ENCODE peak calls at places on chromosomes 5 and 9, in seven cellular contexts. One of them, this sample, is unnamed.

GRCh38 chr9:100098241-100098886 is 436 bp downstream of the ERP44 start:
- DNase-seq in OCI-LY7: peak
- DNase-seq in mammary epithelial cell: peak
- DNase-seq in body of pancreas: peak
- DNase-seq in GM12865: peak
- DNase-seq in astrocyte of the spinal cord: peak
- DNase-seq in cardiac fibroblast: peak
- DNase-seq in this sample: peak

GRCh38 chr9:114883709-114884108 is 46.7 kb downstream of the TNFSF8 start:
- DNase-seq in cardiac fibroblast: no peak
- DNase-seq in GM12865: no peak
- DNase-seq in body of pancreas: no peak
- DNase-seq in OCI-LY7: peak
- DNase-seq in mammary epithelial cell: peak
- DNase-seq in astrocyte of the spinal cord: no peak
- DNase-seq in this sample: no peak

GRCh38 chr9:38439291-38439915 is 15.1 kb upstream of the IGFBPL1 start:
- DNase-seq in mammary epithelial cell: no peak
- DNase-seq in body of pancreas: no peak
- DNase-seq in OCI-LY7: no peak
- DNase-seq in GM12865: no peak
- DNase-seq in astrocyte of the spinal cord: no peak
- DNase-seq in cardiac fibroblast: no peak
- DNase-seq in this sample: no peak

GRCh38 chr5:156913719-156914370 is 49.2 kb downstream of the TIMD4 start:
- DNase-seq in GM12865: peak
- DNase-seq in cardiac fibroblast: no peak
- DNase-seq in body of pancreas: no peak
- DNase-seq in astrocyte of the spinal cord: no peak
- DNase-seq in mammary epithelial cell: no peak
- DNase-seq in OCI-LY7: peak
- DNase-seq in this sample: no peak

GRCh38 chr9:115121140-115121710 is 3.3 kb upstream of the TNC start:
- DNase-seq in astrocyte of the spinal cord: peak
- DNase-seq in GM12865: no peak
- DNase-seq in OCI-LY7: no peak
- DNase-seq in mammary epithelial cell: peak
- DNase-seq in cardiac fibroblast: no peak
- DNase-seq in body of pancreas: no peak
- DNase-seq in this sample: no peak

GRCh38 chr5:78611161-78611605 is 37.4 kb downstream of the LHFPL2 start:
- DNase-seq in OCI-LY7: no peak
- DNase-seq in GM12865: no peak
- DNase-seq in cardiac fibroblast: no peak
- DNase-seq in astrocyte of the spinal cord: no peak
- DNase-seq in mammary epithelial cell: no peak
- DNase-seq in body of pancreas: no peak
- DNase-seq in this sample: peak

GRCh38 chr9:131333771-131334567 is 44.4 kb downstream of the PLPP7 start:
- DNase-seq in astrocyte of the spinal cord: no peak
- DNase-seq in GM12865: no peak
- DNase-seq in mammary epithelial cell: no peak
- DNase-seq in body of pancreas: no peak
- DNase-seq in OCI-LY7: no peak
- DNase-seq in cardiac fibroblast: no peak
- DNase-seq in this sample: no peak

GRCh38 chr9:128099932-128100491 is 27.5 kb downstream of the PTGES2 start:
- DNase-seq in astrocyte of the spinal cord: no peak
- DNase-seq in GM12865: no peak
- DNase-seq in cardiac fibroblast: peak
- DNase-seq in mammary epithelial cell: no peak
- DNase-seq in body of pancreas: no peak
- DNase-seq in OCI-LY7: no peak
- DNase-seq in this sample: no peak

GRCh38 chr5:95848701-95849100 is 26.2 kb upstream of the GLRX start:
- DNase-seq in astrocyte of the spinal cord: no peak
- DNase-seq in cardiac fibroblast: peak
- DNase-seq in OCI-LY7: no peak
- DNase-seq in GM12865: no peak
- DNase-seq in body of pancreas: no peak
- DNase-seq in mammary epithelial cell: no peak
- DNase-seq in this sample: no peak

GRCh38 chr5:6705088-6705487 is 8.1 kb upstream of the TENT4A start:
- DNase-seq in mammary epithelial cell: no peak
- DNase-seq in body of pancreas: no peak
- DNase-seq in astrocyte of the spinal cord: no peak
- DNase-seq in OCI-LY7: no peak
- DNase-seq in GM12865: peak
- DNase-seq in cardiac fibroblast: no peak
- DNase-seq in this sample: peak

GRCh38 chr5:1761453-1761755 is 38.2 kb downstream of the MRPL36 start:
- DNase-seq in cardiac fibroblast: no peak
- DNase-seq in astrocyte of the spinal cord: no peak
- DNase-seq in OCI-LY7: no peak
- DNase-seq in body of pancreas: peak
- DNase-seq in mammary epithelial cell: no peak
- DNase-seq in GM12865: no peak
- DNase-seq in this sample: peak
- TF ChIP-seq CTCF in cardiac fibroblast: no peak
- TF ChIP-seq CTCF in astrocyte of the spinal cord: no peak
- TF ChIP-seq CTCF in OCI-LY7: no peak
- TF ChIP-seq CTCF in body of pancreas: no peak
- TF ChIP-seq CTCF in mammary epithelial cell: no peak
- TF ChIP-seq CTCF in GM12865: no peak
- TF ChIP-seq CTCF in this sample: no peak

DNA sequence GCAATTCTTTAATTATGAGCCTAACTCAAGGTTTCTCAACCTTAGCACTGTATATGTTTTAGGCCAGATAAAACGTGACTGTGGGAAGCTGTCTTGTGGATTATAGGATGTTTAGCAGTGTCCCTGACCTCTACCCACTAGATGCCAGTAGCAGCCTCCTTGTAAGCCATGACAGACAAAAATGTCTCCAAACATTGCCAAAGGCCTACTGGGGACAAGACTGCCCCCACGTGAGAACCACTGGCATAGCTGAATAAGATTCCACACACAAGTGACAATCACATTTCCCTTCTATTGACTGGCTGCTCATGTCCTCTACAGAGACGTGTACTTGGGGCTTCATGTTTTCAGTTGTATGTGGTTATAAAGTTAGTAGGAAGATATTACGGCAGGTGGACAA is 55.4 kb downstream of the GOLM1 start:
- DNase-seq in GM12865: peak
- DNase-seq in mammary epithelial cell: no peak
- DNase-seq in body of pancreas: no peak
- DNase-seq in cardiac fibroblast: peak
- DNase-seq in OCI-LY7: no peak
- DNase-seq in astrocyte of the spinal cord: no peak
- DNase-seq in this sample: no peak
- TF ChIP-seq CTCF in GM12865: peak
- TF ChIP-seq CTCF in mammary epithelial cell: no peak
- TF ChIP-seq CTCF in body of pancreas: no peak
- TF ChIP-seq CTCF in cardiac fibroblast: no peak
- TF ChIP-seq CTCF in OCI-LY7: no peak
- TF ChIP-seq CTCF in astrocyte of the spinal cord: no peak
- TF ChIP-seq CTCF in this sample: peak

GRCh38 chr5:33166522-33166921 is 274.2 kb upstream of the TARS1 start:
- DNase-seq in GM12865: peak
- DNase-seq in mammary epithelial cell: no peak
- DNase-seq in astrocyte of the spinal cord: no peak
- DNase-seq in body of pancreas: no peak
- DNase-seq in OCI-LY7: peak
- DNase-seq in cardiac fibroblast: no peak
- DNase-seq in this sample: no peak
- TF ChIP-seq CTCF in GM12865: no peak
- TF ChIP-seq CTCF in mammary epithelial cell: no peak
- TF ChIP-seq CTCF in astrocyte of the spinal cord: no peak
- TF ChIP-seq CTCF in body of pancreas: no peak
- TF ChIP-seq CTCF in OCI-LY7: peak
- TF ChIP-seq CTCF in cardiac fibroblast: no peak
- TF ChIP-seq CTCF in this sample: no peak

GRCh38 chr5:73938280-73938937 is 312.4 kb downstream of the ARHGEF28 start:
- DNase-seq in cardiac fibroblast: peak
- DNase-seq in astrocyte of the spinal cord: peak
- DNase-seq in GM12865: no peak
- DNase-seq in mammary epithelial cell: peak
- DNase-seq in OCI-LY7: no peak
- DNase-seq in body of pancreas: peak
- DNase-seq in this sample: no peak
- TF ChIP-seq CTCF in cardiac fibroblast: no peak
- TF ChIP-seq CTCF in astrocyte of the spinal cord: no peak
- TF ChIP-seq CTCF in GM12865: no peak
- TF ChIP-seq CTCF in mammary epithelial cell: no peak
- TF ChIP-seq CTCF in OCI-LY7: no peak
- TF ChIP-seq CTCF in body of pancreas: no peak
- TF ChIP-seq CTCF in this sample: no peak

DNA sequence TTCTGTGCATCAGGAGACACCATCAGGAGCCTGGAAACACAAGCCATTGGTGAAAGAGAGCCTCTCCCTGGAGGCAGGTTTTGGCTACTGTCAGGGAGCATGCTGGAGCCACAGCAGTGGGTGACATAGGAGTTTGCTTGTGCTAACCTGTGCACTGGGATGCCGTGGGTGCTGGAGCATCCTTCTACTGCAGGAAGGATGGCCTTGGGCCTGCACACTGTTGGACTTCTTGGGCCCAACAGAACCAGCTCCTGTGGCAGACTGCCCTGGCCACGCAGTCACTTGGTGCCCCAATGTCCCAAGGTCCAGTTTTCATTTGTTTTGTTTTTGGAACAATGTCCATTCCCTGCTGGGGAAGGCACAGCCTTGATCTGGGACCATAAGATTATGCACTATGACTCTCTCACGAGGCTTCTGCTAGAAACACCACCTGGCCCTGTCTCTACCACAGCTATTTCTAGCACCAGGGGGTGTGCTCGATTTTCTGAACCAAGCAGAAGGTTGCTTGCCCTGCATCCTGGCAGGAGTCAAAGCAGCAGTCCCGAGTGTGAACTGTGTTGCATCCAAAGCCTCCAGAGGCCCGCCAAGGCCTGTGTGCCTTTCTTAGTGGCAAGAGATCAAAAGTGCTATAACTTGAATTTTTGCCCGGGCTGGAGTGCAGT is 5.5 kb upstream of the LTC4S start:
- DNase-seq in astrocyte of the spinal cord: no peak
- DNase-seq in GM12865: no peak
- DNase-seq in cardiac fibroblast: no peak
- DNase-seq in OCI-LY7: no peak
- DNase-seq in body of pancreas: no peak
- DNase-seq in mammary epithelial cell: no peak
- DNase-seq in this sample: no peak
- TF ChIP-seq CTCF in astrocyte of the spinal cord: no peak
- TF ChIP-seq CTCF in GM12865: no peak
- TF ChIP-seq CTCF in cardiac fibroblast: no peak
- TF ChIP-seq CTCF in OCI-LY7: no peak
- TF ChIP-seq CTCF in body of pancreas: no peak
- TF ChIP-seq CTCF in mammary epithelial cell: no peak
- TF ChIP-seq CTCF in this sample: no peak

GRCh38 chr5:129094087-129094923 is at the start of gene ISOC1:
- DNase-seq in mammary epithelial cell: peak
- DNase-seq in OCI-LY7: peak
- DNase-seq in body of pancreas: peak
- DNase-seq in GM12865: peak
- DNase-seq in astrocyte of the spinal cord: peak
- DNase-seq in cardiac fibroblast: peak
- DNase-seq in this sample: peak

GRCh38 chr5:129097498-129098296 is 3.1 kb downstream of the ISOC1 start:
- DNase-seq in mammary epithelial cell: no peak
- DNase-seq in astrocyte of the spinal cord: no peak
- DNase-seq in body of pancreas: no peak
- DNase-seq in GM12865: no peak
- DNase-seq in OCI-LY7: no peak
- DNase-seq in cardiac fibroblast: no peak
- DNase-seq in this sample: no peak

GRCh38 chr5:129098488-129099183 is 4.1 kb downstream of the ISOC1 start:
- DNase-seq in mammary epithelial cell: no peak
- DNase-seq in cardiac fibroblast: peak
- DNase-seq in GM12865: no peak
- DNase-seq in astrocyte of the spinal cord: no peak
- DNase-seq in OCI-LY7: no peak
- DNase-seq in body of pancreas: no peak
- DNase-seq in this sample: no peak

GRCh38 chr5:129094924-129095797 is 612 bp downstream of the ISOC1 start:
- DNase-seq in mammary epithelial cell: peak
- DNase-seq in astrocyte of the spinal cord: no peak
- DNase-seq in GM12865: peak
- DNase-seq in cardiac fibroblast: peak
- DNase-seq in body of pancreas: peak
- DNase-seq in OCI-LY7: peak
- DNase-seq in this sample: peak

DNA sequence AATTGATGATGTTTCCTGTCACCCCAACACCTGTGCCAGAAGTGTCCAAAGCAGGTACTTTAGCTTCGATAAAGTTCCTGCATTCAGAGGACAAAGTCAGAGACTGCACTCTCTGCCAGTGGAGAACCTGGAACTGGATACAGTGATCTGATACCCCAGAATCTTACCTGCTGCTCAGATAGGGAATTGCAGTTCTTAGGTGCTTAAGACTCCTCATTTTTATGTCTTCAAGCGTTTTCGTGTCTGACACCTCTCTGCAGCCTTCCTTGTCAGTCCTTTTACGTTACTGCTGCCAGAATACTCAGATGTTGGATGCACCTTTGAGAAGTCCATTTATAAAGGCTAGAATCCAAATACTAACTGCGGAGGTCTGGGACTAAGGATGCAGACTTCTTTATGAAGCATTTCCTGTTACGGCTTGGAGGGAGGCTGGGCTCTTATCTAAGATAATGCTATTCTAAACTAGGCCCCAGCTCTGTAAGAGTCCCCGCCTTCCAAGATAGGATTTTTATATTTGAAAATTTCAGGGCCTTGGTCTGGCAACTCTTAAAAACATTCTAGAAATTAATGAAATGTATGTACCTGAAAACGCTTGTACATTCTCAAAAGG is 1.9 kb downstream of the ISOC1 start:
- DNase-seq in astrocyte of the spinal cord: no peak
- DNase-seq in cardiac fibroblast: peak
- DNase-seq in body of pancreas: no peak
- DNase-seq in GM12865: no peak
- DNase-seq in mammary epithelial cell: no peak
- DNase-seq in OCI-LY7: peak
- DNase-seq in this sample: no peak
- TF ChIP-seq CTCF in astrocyte of the spinal cord: no peak
- TF ChIP-seq CTCF in cardiac fibroblast: no peak
- TF ChIP-seq CTCF in body of pancreas: no peak
- TF ChIP-seq CTCF in GM12865: no peak
- TF ChIP-seq CTCF in mammary epithelial cell: peak
- TF ChIP-seq CTCF in OCI-LY7: no peak
- TF ChIP-seq CTCF in this sample: peak

This sample was measured in type B pancreatic cell.